ENCODE peak calls at places on chromosomes 2 and 18, in five cellular contexts. F is bronchial epithelial cell, K is fibroblast of pulmonary artery, O is thoracic aorta, D is B cell. I is an unnamed sample.

GRCh38 chr2:184004289-184004944 is 593.9 kb upstream of the ZNF804A start:
- DNase-seq in F (peak; percentile 6), K (no peak), O (no peak), D (no peak), I (no peak)

GRCh38 chr18:13613591-13614317 is 112.6 kb downstream of the FAM210A start:
- DNase-seq in F (no peak), K (no peak), O (no peak), D (peak; percentile 79), I (no peak)

GRCh38 chr18:49548266-49548665 is 13.6 kb upstream of the LIPG start:
- DNase-seq in F (peak; percentile 65), K (peak; percentile 53), O (no peak), D (no peak), I (peak; percentile 25)

GRCh38 chr2:120820885-120821279 is 85.2 kb downstream of the GLI2 start:
- DNase-seq in F (no peak), K (peak; percentile 55), O (no peak), D (no peak), I (no peak)

GRCh38 chr2:220373878-220374277 is 746.4 kb downstream of the SLC4A3 start:
- DNase-seq in F (peak; percentile 35), K (peak; percentile 24), O (no peak), D (no peak), I (peak; percentile 4)

GRCh38 chr2:176022048-176022447 is 20.0 kb upstream of the LNPK start:
- DNase-seq in F (no peak), K (no peak), O (no peak), D (no peak), I (no peak)

GRCh38 chr2:96326990-96327820 is 2.1 kb downstream of the ITPRIPL1 start:
- DNase-seq in F (no peak), K (no peak), O (no peak), D (no peak), I (no peak)

GRCh38 chr2:69770193-69770702 is 28.3 kb downstream of the ANXA4 start:
- DNase-seq in F (peak; percentile 94), K (peak; percentile 70), O (no peak), D (no peak), I (peak; percentile 87)

GRCh38 chr2:181189932-181190331 is 209.5 kb downstream of the UBE2E3 start:
- DNase-seq in F (peak; percentile 36), K (no peak), O (no peak), D (no peak), I (no peak)

GRCh38 chr18:10409041-10409440 is 45.4 kb upstream of the APCDD1 start:
- DNase-seq in F (no peak), K (no peak), O (no peak), D (no peak), I (no peak)
- TF ChIP-seq CTCF in F (no peak), K (no peak), O (no peak), D (no peak), I (no peak)

GRCh38 chr2:17228461-17228860 is 289.8 kb downstream of the RAD51AP2 start:
- DNase-seq in F (no peak), K (no peak), O (no peak), D (no peak), I (no peak)
- TF ChIP-seq CTCF in F (no peak), K (no peak), O (no peak), D (no peak), I (no peak)

DNA sequence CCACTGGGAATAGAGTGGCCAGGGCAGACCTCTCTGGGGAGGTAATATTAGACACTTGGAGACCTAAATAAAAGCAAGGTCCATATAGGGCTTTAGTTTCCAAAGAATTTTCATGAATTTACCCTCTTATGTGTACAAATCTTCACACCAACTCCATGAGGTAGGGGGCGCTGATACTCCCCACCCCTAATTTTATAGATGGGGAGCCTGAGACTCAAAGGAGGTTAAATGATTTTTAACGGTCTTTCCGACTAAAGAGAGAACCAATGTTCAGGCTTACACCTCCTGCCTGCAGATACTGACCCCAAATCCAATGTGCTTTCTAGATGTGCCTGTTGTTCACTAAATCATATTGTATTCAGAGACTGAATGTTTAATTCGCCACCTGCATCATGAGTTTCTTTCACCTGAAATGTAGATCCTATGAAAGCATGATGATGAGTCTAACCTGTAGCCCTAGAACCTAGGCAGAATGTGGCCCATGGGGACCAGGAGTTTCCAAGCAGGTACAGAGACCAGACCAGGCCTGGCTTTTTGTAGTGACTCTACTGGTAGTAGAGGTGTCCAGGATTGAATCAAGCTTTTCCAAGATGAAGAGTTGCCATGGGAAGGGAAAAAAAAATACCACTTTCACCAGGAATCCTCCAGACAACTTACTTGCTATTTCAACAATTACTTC is 16.8 kb upstream of the PAX3 start:
- DNase-seq in F (no peak), K (no peak), O (no peak), D (no peak), I (peak; percentile 14)
- TF ChIP-seq CTCF in F (no peak), K (peak; percentile 12), O (no peak), D (no peak), I (no peak)

GRCh38 chr2:77018219-77018618 is 504.0 kb downstream of the LRRTM4 start:
- DNase-seq in F (no peak), K (no peak), O (no peak), D (no peak), I (no peak)
- TF ChIP-seq CTCF in F (no peak), K (no peak), O (no peak), D (no peak), I (no peak)

DNA sequence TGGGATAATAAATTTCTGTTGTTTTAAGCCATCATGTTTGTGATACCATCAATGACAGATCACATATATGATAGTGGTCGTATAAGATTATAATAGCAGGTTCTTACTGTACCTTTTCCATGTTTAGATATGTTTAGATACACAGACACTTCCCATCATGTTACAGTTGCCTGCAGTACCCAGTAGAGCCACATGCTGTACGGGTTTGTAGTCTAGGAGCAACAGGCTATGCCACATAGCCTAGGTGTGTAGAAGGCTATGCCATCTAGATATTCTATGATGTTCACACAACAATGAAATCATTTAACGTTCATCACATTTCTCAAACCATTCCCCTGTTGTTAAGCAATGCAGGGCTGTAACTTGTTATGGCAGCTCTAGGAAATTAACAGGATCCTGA is 132.9 kb upstream of the SH3BP4 start:
- DNase-seq in F (no peak), K (no peak), O (no peak), D (no peak), I (no peak)
- TF ChIP-seq CTCF in F (peak; percentile 13), K (peak; percentile 18), O (no peak), D (no peak), I (no peak)

DNA sequence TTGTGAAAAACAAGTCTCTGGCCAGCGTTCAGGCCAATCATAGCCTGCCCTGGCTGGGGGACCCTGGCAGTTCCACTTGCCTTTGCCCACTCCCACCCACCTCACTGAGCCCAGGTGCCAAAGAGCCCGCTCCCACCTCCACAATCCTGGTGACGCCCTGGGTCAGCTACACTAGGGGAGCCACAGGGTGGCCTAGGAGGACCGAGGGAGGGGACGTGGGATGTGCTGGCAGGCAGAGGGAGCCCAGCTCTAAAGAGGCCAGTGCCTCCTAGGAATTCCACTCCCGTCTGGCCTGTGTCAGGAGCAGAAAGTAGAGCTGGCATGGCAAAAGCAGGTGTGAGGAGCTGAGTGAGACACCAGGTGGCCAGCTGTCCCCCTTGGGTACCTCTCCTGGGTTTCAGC is 49.3 kb downstream of the TNS1 start:
- DNase-seq in F (no peak), K (no peak), O (no peak), D (no peak), I (no peak)
- TF ChIP-seq CTCF in F (no peak), K (no peak), O (peak; percentile 22), D (no peak), I (no peak)

GRCh38 chr2:61900246-61900645 is 5.2 kb upstream of the COMMD1 start:
- DNase-seq in F (no peak), K (no peak), O (no peak), D (no peak), I (no peak)

DNA sequence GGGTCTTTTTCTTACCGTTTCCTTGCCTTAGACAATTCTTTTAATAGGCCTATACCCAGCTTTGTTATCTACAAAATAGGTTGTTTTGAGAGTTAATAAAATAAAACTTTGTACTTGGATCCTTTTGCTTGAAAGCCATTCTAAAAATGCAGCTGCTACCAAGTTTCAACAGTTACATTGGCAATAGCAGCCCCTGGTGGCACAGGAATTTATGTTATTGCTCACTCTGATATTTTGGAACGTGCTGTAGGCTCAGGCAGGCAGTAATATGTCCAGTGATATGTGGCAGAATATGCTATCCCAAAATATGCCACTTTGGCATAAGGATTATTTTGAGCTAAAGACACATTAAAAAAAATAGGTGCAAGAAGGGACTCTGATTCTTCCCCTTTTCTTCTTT is 6.7 kb upstream of the COMMD1 start:
- DNase-seq in F (peak; percentile 36), K (peak; percentile 43), O (no peak), D (peak; percentile 20), I (peak; percentile 29)
- TF ChIP-seq CTCF in F (peak; percentile 55), K (peak; percentile 59), O (peak; percentile 26), D (peak; percentile 32), I (peak; percentile 37)

GRCh38 chr2:107582487-107582886 is 244.2 kb upstream of the RGPD4 start:
- DNase-seq in F (peak; percentile 14), K (no peak), O (no peak), D (no peak), I (no peak)

GRCh38 chr2:107584577-107584976 is 242.1 kb upstream of the RGPD4 start:
- DNase-seq in F (peak; percentile 79), K (peak; percentile 57), O (no peak), D (no peak), I (peak; percentile 47)

GRCh38 chr2:107588181-107588580 is 238.5 kb upstream of the RGPD4 start:
- DNase-seq in F (no peak), K (no peak), O (no peak), D (no peak), I (no peak)

GRCh38 chr2:107588960-107589542 is 237.6 kb upstream of the RGPD4 start:
- DNase-seq in F (peak; percentile 45), K (peak; percentile 31), O (no peak), D (no peak), I (peak; percentile 28)

DNA sequence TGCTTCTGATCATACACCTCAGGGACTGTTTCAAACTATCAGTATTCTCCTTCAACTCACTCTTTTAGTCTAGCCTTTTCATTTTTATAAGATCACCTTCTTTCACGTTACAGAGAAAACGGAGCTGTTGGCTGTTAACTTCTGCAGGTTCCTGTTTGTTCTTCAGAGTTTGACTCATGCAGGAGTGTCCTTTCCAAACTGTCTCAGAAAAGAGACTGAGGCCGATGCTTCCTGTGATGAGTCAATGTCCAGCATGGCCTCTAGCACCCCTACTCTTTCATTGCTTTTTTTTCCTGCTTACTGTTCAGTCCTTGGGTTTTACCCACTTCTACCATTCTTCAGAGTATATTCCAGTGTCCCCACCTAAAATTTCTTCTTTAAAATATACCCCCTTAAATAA is 240.8 kb upstream of the RGPD4 start:
- DNase-seq in F (peak; percentile 86), K (peak; percentile 33), O (no peak), D (no peak), I (peak; percentile 66)
- TF ChIP-seq CTCF in F (no peak), K (no peak), O (no peak), D (no peak), I (no peak)

GRCh38 chr18:46627136-46627535 is 29.9 kb downstream of the LOXHD1 start:
- DNase-seq in F (no peak), K (no peak), O (no peak), D (no peak), I (peak; percentile 17)
- TF ChIP-seq CTCF in F (no peak), K (no peak), O (no peak), D (no peak), I (no peak)

I was measured in MCF 10A.